ENCODE peak calls at places on chromosomes 2 and 18, in seven cellular contexts. Z is thoracic aorta; T is CD8-positive, alpha-beta T cell; V is adrenal gland; O is colonic mucosa; J is esophagus squamous epithelium; H is heart right ventricle. D is an unnamed sample.

GRCh38 chr2:239323473-239323872 is 77.3 kb downstream of the HDAC4 start:
- DNase-seq in Z (no peak), T (no peak), V (peak; percentile 11), O (peak; percentile 68), J (no peak), H (peak; percentile 3), D (peak; percentile 24)

GRCh38 chr2:188928643-188929042 is 45.5 kb upstream of the COL3A1 start:
- DNase-seq in Z (no peak), T (no peak), V (no peak), O (no peak), J (no peak), H (no peak), D (no peak)

GRCh38 chr18:35028556-35028955 is 12.7 kb upstream of the MAPRE2 start:
- DNase-seq in Z (no peak), T (no peak), V (no peak), O (no peak), J (no peak), H (no peak), D (no peak)

GRCh38 chr2:74690571-74690970 is 36.5 kb downstream of the SEMA4F start:
- DNase-seq in Z (no peak), T (no peak), V (no peak), O (peak; percentile 63), J (no peak), H (peak; percentile 13), D (peak; percentile 48)

GRCh38 chr2:65574911-65575444 is 142.6 kb upstream of the SPRED2 start:
- DNase-seq in Z (no peak), T (no peak), V (no peak), O (no peak), J (no peak), H (peak; percentile 24), D (no peak)

GRCh38 chr2:120985174-120985996 is 249.7 kb downstream of the GLI2 start:
- DNase-seq in Z (no peak), T (no peak), V (no peak), O (no peak), J (no peak), H (no peak), D (no peak)

GRCh38 chr18:26181343-26181826 is 44.9 kb upstream of the TAF4B start:
- DNase-seq in Z (no peak), T (no peak), V (no peak), O (no peak), J (no peak), H (no peak), D (no peak)

GRCh38 chr2:226703501-226703900 is 96.1 kb downstream of the IRS1 start:
- DNase-seq in Z (no peak), T (no peak), V (no peak), O (no peak), J (no peak), H (no peak), D (no peak)

GRCh38 chr2:127014630-127015029 is 92.3 kb downstream of the BIN1 start:
- DNase-seq in Z (no peak), T (no peak), V (no peak), O (no peak), J (no peak), H (no peak), D (peak; percentile 7)

GRCh38 chr2:211454684-211455083 is 898.3 kb downstream of the CPS1 start:
- DNase-seq in Z (no peak), T (no peak), V (no peak), O (no peak), J (no peak), H (no peak), D (no peak)

GRCh38 chr2:228689049-228689448 is 507.6 kb upstream of the SPHKAP start:
- DNase-seq in Z (no peak), T (no peak), V (no peak), O (no peak), J (no peak), H (no peak), D (no peak)

GRCh38 chr18:76205906-76206305 is 289.1 kb downstream of the ZNF516 start:
- DNase-seq in Z (no peak), T (no peak), V (no peak), O (no peak), J (no peak), H (no peak), D (no peak)

GRCh38 chr18:44411277-44411900 is 269.3 kb upstream of the SETBP1 start:
- DNase-seq in Z (no peak), T (no peak), V (no peak), O (no peak), J (no peak), H (no peak), D (no peak)

GRCh38 chr2:63651361-63651760 is 62.6 kb downstream of the MDH1 start:
- DNase-seq in Z (no peak), T (no peak), V (no peak), O (no peak), J (no peak), H (no peak), D (no peak)

GRCh38 chr2:177221970-177222369 is 9.4 kb downstream of the HNRNPA3 start:
- DNase-seq in Z (no peak), T (no peak), V (no peak), O (no peak), J (no peak), H (no peak), D (no peak)

GRCh38 chr2:71930073-71930681 is 217.5 kb downstream of the CYP26B1 start:
- DNase-seq in Z (no peak), T (no peak), V (no peak), O (peak; percentile 48), J (no peak), H (no peak), D (peak; percentile 65)

GRCh38 chr2:98761267-98761781 is 30.4 kb upstream of the MGAT4A start:
- DNase-seq in Z (no peak), T (peak; percentile 74), V (no peak), O (no peak), J (no peak), H (no peak), D (no peak)

GRCh38 chr2:164747786-164748433 is 93.7 kb downstream of the COBLL1 start:
- DNase-seq in Z (no peak), T (no peak), V (no peak), O (no peak), J (no peak), H (peak; percentile 20), D (no peak)

GRCh38 chr2:101627284-101628049 is 70.0 kb upstream of the MAP4K4 start:
- DNase-seq in Z (no peak), T (no peak), V (no peak), O (no peak), J (no peak), H (no peak), D (no peak)

GRCh38 chr2:9554841-9555337 is 741 bp downstream of the ADAM17 start:
- DNase-seq in Z (no peak), T (peak; percentile 33), V (peak; percentile 39), O (peak; percentile 66), J (no peak), H (peak; percentile 47), D (peak; percentile 48)

GRCh38 chr2:128450211-128451015 is 131.7 kb upstream of the HS6ST1 start:
- DNase-seq in Z (no peak), T (no peak), V (peak; percentile 7), O (peak; percentile 15), J (no peak), H (no peak), D (peak; percentile 37)

GRCh38 chr2:70301344-70302194 is at the start of gene FAM136A:
- DNase-seq in Z (peak; percentile 59), T (peak; percentile 86), V (peak; percentile 81), O (peak; percentile 86), J (peak; percentile 29), H (peak; percentile 81), D (peak; percentile 74)

GRCh38 chr2:158782616-158783015 is 12.5 kb upstream of the DAPL1 start:
- DNase-seq in Z (no peak), T (no peak), V (no peak), O (no peak), J (no peak), H (no peak), D (no peak)

GRCh38 chr18:5285326-5285725 is 10.2 kb downstream of the ZBTB14 start:
- DNase-seq in Z (no peak), T (no peak), V (no peak), O (no peak), J (no peak), H (no peak), D (no peak)

GRCh38 chr2:134153481-134153880 is 100.4 kb upstream of the MGAT5 start:
- DNase-seq in Z (no peak), T (no peak), V (no peak), O (peak; percentile 31), J (no peak), H (no peak), D (no peak)

DNA sequence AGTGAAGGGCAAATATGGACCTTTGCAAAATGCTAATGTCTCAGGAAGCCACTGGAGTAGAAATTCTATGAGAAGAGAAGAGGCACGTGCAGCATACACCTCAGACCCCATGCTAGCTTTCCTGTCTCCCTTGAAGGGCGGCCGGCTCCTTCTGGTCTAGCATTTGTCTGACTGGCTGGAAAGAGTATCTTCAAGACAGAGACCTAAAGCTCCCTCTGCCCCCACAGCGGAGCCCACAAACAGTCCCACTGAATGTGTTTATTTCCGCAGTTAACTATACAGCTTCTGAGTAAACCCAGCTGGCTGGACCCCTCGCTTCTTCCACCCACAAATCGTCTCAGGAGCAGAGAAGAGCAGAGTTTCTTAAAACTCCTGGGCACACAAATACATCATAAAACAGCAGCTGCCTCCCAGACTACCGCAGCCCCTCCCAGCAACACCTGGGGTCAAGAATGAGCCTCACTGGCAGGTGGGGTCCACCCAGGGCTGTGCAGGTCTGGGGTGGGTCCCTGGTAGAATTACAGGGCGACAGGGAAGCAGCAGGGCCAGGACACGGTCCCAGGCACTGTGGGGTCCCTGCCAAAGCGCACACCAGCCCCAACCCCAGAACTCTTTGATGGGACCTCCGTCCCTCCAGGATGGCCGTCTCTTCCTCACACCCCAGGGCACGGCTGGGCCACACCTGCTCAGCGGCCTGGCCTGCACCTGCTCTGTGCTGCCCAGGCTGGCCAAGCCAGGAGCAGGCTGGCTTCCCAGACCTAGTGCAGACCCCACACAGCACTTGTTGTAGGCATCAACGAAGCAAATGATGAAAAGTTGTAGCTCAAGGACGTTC is 103.8 kb downstream of the PXDN start:
- DNase-seq in Z (no peak), T (no peak), V (no peak), O (peak; percentile 44), J (no peak), H (no peak), D (no peak)
- H3K36me3 ChIP-seq in Z (peaks cover 24% of the 10 kb centered on the region), T (no peaks in the 10 kb centered on the region), V (no peaks in the 10 kb centered on the region), O (no peaks in the 10 kb centered on the region), J (no peaks in the 10 kb centered on the region), H (peaks cover 28% of the 10 kb centered on the region), D (peaks cover 78% of the 10 kb centered on the region)

DNA sequence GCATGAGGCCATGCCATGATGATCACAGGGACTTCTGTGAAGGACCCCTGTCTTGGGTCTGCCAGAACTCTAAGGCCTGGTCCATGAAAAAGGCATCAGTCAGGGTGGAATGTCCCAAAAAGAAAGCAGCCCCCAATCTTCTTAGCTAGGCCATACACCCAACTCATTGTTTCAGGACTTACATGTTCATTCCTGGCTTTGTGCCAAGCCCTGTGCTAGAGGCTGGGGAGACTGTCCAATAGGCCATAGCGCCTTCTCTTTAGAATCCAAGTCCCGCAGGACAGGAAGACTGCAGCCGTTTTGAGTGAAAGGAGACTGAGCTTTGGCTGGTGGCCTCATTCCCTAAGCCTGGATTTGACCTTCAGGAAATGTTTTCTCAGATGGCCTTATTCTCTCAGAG is 247.3 kb downstream of the PRKCE start:
- DNase-seq in Z (no peak), T (no peak), V (peak; percentile 48), O (no peak), J (no peak), H (peak; percentile 81), D (no peak)
- H3K36me3 ChIP-seq in Z (no peaks in the 10 kb centered on the region), T (no peaks in the 10 kb centered on the region), V (no peaks in the 10 kb centered on the region), O (no peaks in the 10 kb centered on the region), J (no peaks in the 10 kb centered on the region), H (no peaks in the 10 kb centered on the region), D (no peaks in the 10 kb centered on the region)

GRCh38 chr2:36369711-36370110 is 14.1 kb downstream of the CRIM1 start:
- DNase-seq in Z (no peak), T (no peak), V (no peak), O (no peak), J (no peak), H (no peak), D (peak; percentile 17)
- H3K36me3 ChIP-seq in Z (no peaks in the 10 kb centered on the region), T (no peaks in the 10 kb centered on the region), V (no peaks in the 10 kb centered on the region), O (no peaks in the 10 kb centered on the region), J (no peaks in the 10 kb centered on the region), H (no peaks in the 10 kb centered on the region), D (peaks cover 44% of the 10 kb centered on the region)

GRCh38 chr2:191412353-191412752 is 167.1 kb downstream of the MYO1B start:
- DNase-seq in Z (no peak), T (no peak), V (no peak), O (no peak), J (no peak), H (no peak), D (no peak)
- H3K36me3 ChIP-seq in Z (peaks cover 18% of the 10 kb centered on the region), T (no peaks in the 10 kb centered on the region), V (peaks cover 5% of the 10 kb centered on the region), O (no peaks in the 10 kb centered on the region), J (no peaks in the 10 kb centered on the region), H (peaks cover 22% of the 10 kb centered on the region), D (peaks cover 82% of the 10 kb centered on the region)